ENCODE peak calls at places on chromosomes 5 and 9, in five cellular contexts. R is ELR; S is amniotic epithelial cell; Q is stimulated activated CD4-positive, alpha-beta T cell treated with anti-CD3 and anti-CD28 coated beads, Interleukin-2, amount 100 ng/mL, for 48 hours; F is gastrocnemius medialis. T is an unnamed sample.

GRCh38 chr9:96686638-96687335 is 31.7 kb upstream of the PRXL2C start:
- DNase-seq in R (peak), S (peak), Q (peak), F (peak), T (no peak)

GRCh38 chr9:124868511-124869465 is 6.9 kb downstream of the ARPC5L start:
- DNase-seq in R (peak), S (peak), Q (peak), F (peak), T (peak)

GRCh38 chr5:146463446-146463845 is 16.3 kb downstream of the TCERG1 start:
- DNase-seq in R (no peak), S (no peak), Q (no peak), F (no peak), T (no peak)

GRCh38 chr5:37696190-37697021 is 143.4 kb downstream of the GDNF start:
- DNase-seq in R (peak), S (peak), Q (no peak), F (peak), T (peak)

GRCh38 chr9:100492952-100493351 is 20.0 kb downstream of the TMEFF1 start:
- DNase-seq in R (peak), S (peak), Q (no peak), F (no peak), T (peak)

GRCh38 chr5:135072357-135073247 is 38.6 kb upstream of the PITX1 start:
- DNase-seq in R (no peak), S (no peak), Q (no peak), F (no peak), T (no peak)

GRCh38 chr9:128104171-128104618 is 23.3 kb downstream of the PTGES2 start:
- DNase-seq in R (no peak), S (no peak), Q (no peak), F (peak), T (no peak)

GRCh38 chr5:139642891-139643871 is 5.0 kb upstream of the CXXC5 start:
- DNase-seq in R (no peak), S (no peak), Q (no peak), F (no peak), T (no peak)

GRCh38 chr9:133359420-133360175 is 3.2 kb downstream of the SURF2 start:
- DNase-seq in R (no peak), S (peak), Q (no peak), F (no peak), T (peak)

GRCh38 chr5:80243567-80243966 is 12.3 kb downstream of the SERINC5 start:
- DNase-seq in R (no peak), S (no peak), Q (no peak), F (no peak), T (no peak)

GRCh38 chr5:851076-851475 is 290 bp upstream of the ZDHHC11 start:
- DNase-seq in R (no peak), S (no peak), Q (no peak), F (no peak), T (no peak)

GRCh38 chr5:141547488-141547887 is 58.6 kb downstream of the PCDHGC5 start:
- DNase-seq in R (peak), S (peak), Q (no peak), F (no peak), T (peak)

GRCh38 chr9:4866239-4866969 is 73.7 kb downstream of the RCL1 start:
- DNase-seq in R (peak), S (peak), Q (no peak), F (no peak), T (peak)

GRCh38 chr9:4590430-4591122 is 71.5 kb upstream of the PLPP6 start:
- DNase-seq in R (peak), S (no peak), Q (no peak), F (no peak), T (no peak)

GRCh38 chr9:33162721-33163311 is 4.3 kb downstream of the B4GALT1 start:
- DNase-seq in R (peak), S (peak), Q (no peak), F (peak), T (peak)

GRCh38 chr9:14535161-14535930 is 157.9 kb downstream of the ZDHHC21 start:
- DNase-seq in R (no peak), S (no peak), Q (no peak), F (no peak), T (no peak)

GRCh38 chr5:78504726-78505431 is 143.7 kb downstream of the LHFPL2 start:
- DNase-seq in R (peak), S (peak), Q (no peak), F (peak), T (peak)

GRCh38 chr5:56766926-56767325 is 48.4 kb upstream of the MAP3K1 start:
- DNase-seq in R (no peak), S (no peak), Q (no peak), F (no peak), T (no peak)

GRCh38 chr5:65103674-65104035 is 334.9 kb downstream of the CWC27 start:
- DNase-seq in R (no peak), S (peak), Q (no peak), F (no peak), T (no peak)

GRCh38 chr9:72948906-72949582 is 3.8 kb downstream of the ALDH1A1 start:
- DNase-seq in R (no peak), S (no peak), Q (no peak), F (no peak), T (no peak)

GRCh38 chr9:35508069-35508468 is 18.2 kb downstream of the RUSC2 start:
- DNase-seq in R (peak), S (no peak), Q (no peak), F (no peak), T (no peak)

GRCh38 chr5:163563880-163564279 is 58.5 kb downstream of the MAT2B start:
- DNase-seq in R (no peak), S (no peak), Q (no peak), F (no peak), T (no peak)

GRCh38 chr5:139076117-139076516 is 122.1 kb downstream of the SIL1 start:
- DNase-seq in R (no peak), S (no peak), Q (no peak), F (no peak), T (no peak)

GRCh38 chr9:127283917-127284316 is 19.3 kb downstream of the GARNL3 start:
- DNase-seq in R (peak), S (peak), Q (no peak), F (peak), T (peak)

GRCh38 chr9:135955981-135956797 is 5.0 kb downstream of the UBAC1 start:
- DNase-seq in R (no peak), S (no peak), Q (no peak), F (peak), T (no peak)

GRCh38 chr9:71692337-71692736 is 76.0 kb downstream of the CEMIP2 start:
- DNase-seq in R (no peak), S (peak), Q (no peak), F (peak), T (peak)

GRCh38 chr9:118000581-118000980 is 296.4 kb downstream of the TLR4 start:
- DNase-seq in R (no peak), S (no peak), Q (no peak), F (no peak), T (peak)

GRCh38 chr9:132044176-132044880 is 35.3 kb downstream of the MED27 start:
- DNase-seq in R (no peak), S (no peak), Q (no peak), F (no peak), T (no peak)

GRCh38 chr5:173452098-173452497 is 123.9 kb upstream of the STC2 start:
- DNase-seq in R (peak), S (peak), Q (no peak), F (peak), T (peak)

T was measured in MCF 10A.